ENCODE peak calls at places on chromosome 5, in six cellular contexts. One of them, this sample, is unnamed.

GRCh38 chr5:143456952-143457547 is 53.6 kb upstream of the NR3C1 start:
- DNase-seq in omental fat pad: no peak
- DNase-seq in upper lobe of left lung: no peak
- DNase-seq in GM10248: no peak
- DNase-seq in stomach: no peak
- DNase-seq in CD4-positive, alpha-beta T cell: no peak
- DNase-seq in this sample: no peak

GRCh38 chr5:173633304-173633703 is 16.9 kb upstream of the BOD1 start:
- DNase-seq in omental fat pad: no peak
- DNase-seq in upper lobe of left lung: no peak
- DNase-seq in GM10248: no peak
- DNase-seq in stomach: no peak
- DNase-seq in CD4-positive, alpha-beta T cell: no peak
- DNase-seq in this sample: no peak

GRCh38 chr5:1762878-1763547 is 36.6 kb downstream of the MRPL36 start:
- DNase-seq in omental fat pad: no peak
- DNase-seq in upper lobe of left lung: no peak
- DNase-seq in GM10248: no peak
- DNase-seq in stomach: peak; percentile 23
- DNase-seq in CD4-positive, alpha-beta T cell: no peak
- DNase-seq in this sample: no peak

GRCh38 chr5:127650022-127650421 is 1.1 kb downstream of the CTXN3 start:
- DNase-seq in omental fat pad: no peak
- DNase-seq in upper lobe of left lung: no peak
- DNase-seq in GM10248: no peak
- DNase-seq in stomach: no peak
- DNase-seq in CD4-positive, alpha-beta T cell: no peak
- DNase-seq in this sample: no peak

GRCh38 chr5:158716668-158717067 is 383.0 kb downstream of the EBF1 start:
- DNase-seq in omental fat pad: no peak
- DNase-seq in upper lobe of left lung: no peak
- DNase-seq in GM10248: no peak
- DNase-seq in stomach: no peak
- DNase-seq in CD4-positive, alpha-beta T cell: no peak
- DNase-seq in this sample: no peak

GRCh38 chr5:146986469-146986868 is 107.9 kb upstream of the PPP2R2B start:
- DNase-seq in omental fat pad: no peak
- DNase-seq in upper lobe of left lung: no peak
- DNase-seq in GM10248: no peak
- DNase-seq in stomach: no peak
- DNase-seq in CD4-positive, alpha-beta T cell: no peak
- DNase-seq in this sample: no peak

GRCh38 chr5:134603059-134603458 is 29.6 kb downstream of the SAR1B start:
- DNase-seq in omental fat pad: no peak
- DNase-seq in upper lobe of left lung: no peak
- DNase-seq in GM10248: no peak
- DNase-seq in stomach: no peak
- DNase-seq in CD4-positive, alpha-beta T cell: no peak
- DNase-seq in this sample: no peak

GRCh38 chr5:62542720-62543119 is 35.9 kb upstream of the LRRC70 start:
- DNase-seq in omental fat pad: no peak
- DNase-seq in upper lobe of left lung: no peak
- DNase-seq in GM10248: no peak
- DNase-seq in stomach: no peak
- DNase-seq in CD4-positive, alpha-beta T cell: no peak
- DNase-seq in this sample: no peak

GRCh38 chr5:82620957-82621600 is 342.9 kb upstream of the RPS23 start:
- DNase-seq in omental fat pad: no peak
- DNase-seq in upper lobe of left lung: no peak
- DNase-seq in GM10248: no peak
- DNase-seq in stomach: no peak
- DNase-seq in CD4-positive, alpha-beta T cell: no peak
- DNase-seq in this sample: no peak

GRCh38 chr5:78287833-78288232 is 6.7 kb downstream of the AP3B1 start:
- DNase-seq in omental fat pad: no peak
- DNase-seq in upper lobe of left lung: no peak
- DNase-seq in GM10248: no peak
- DNase-seq in stomach: no peak
- DNase-seq in CD4-positive, alpha-beta T cell: no peak
- DNase-seq in this sample: no peak

GRCh38 chr5:145347026-145347616 is 488.0 kb downstream of the PRELID2 start:
- DNase-seq in omental fat pad: no peak
- DNase-seq in upper lobe of left lung: no peak
- DNase-seq in GM10248: peak; percentile 7
- DNase-seq in stomach: no peak
- DNase-seq in CD4-positive, alpha-beta T cell: no peak
- DNase-seq in this sample: no peak

GRCh38 chr5:7897014-7897600 is 28.2 kb downstream of the MTRR start:
- DNase-seq in omental fat pad: no peak
- DNase-seq in upper lobe of left lung: no peak
- DNase-seq in GM10248: no peak
- DNase-seq in stomach: no peak
- DNase-seq in CD4-positive, alpha-beta T cell: no peak
- DNase-seq in this sample: no peak

GRCh38 chr5:17248999-17249634 is 31.7 kb downstream of the BASP1 start:
- DNase-seq in omental fat pad: no peak
- DNase-seq in upper lobe of left lung: no peak
- DNase-seq in GM10248: no peak
- DNase-seq in stomach: no peak
- DNase-seq in CD4-positive, alpha-beta T cell: no peak
- DNase-seq in this sample: no peak

GRCh38 chr5:59139695-59140094 is 556.8 kb downstream of the RAB3C start:
- DNase-seq in omental fat pad: no peak
- DNase-seq in upper lobe of left lung: no peak
- DNase-seq in GM10248: no peak
- DNase-seq in stomach: no peak
- DNase-seq in CD4-positive, alpha-beta T cell: no peak
- DNase-seq in this sample: no peak

GRCh38 chr5:16489322-16489791 is 23.8 kb upstream of the ZNF622 start:
- DNase-seq in omental fat pad: no peak
- DNase-seq in upper lobe of left lung: no peak
- DNase-seq in GM10248: no peak
- DNase-seq in stomach: no peak
- DNase-seq in CD4-positive, alpha-beta T cell: no peak
- DNase-seq in this sample: no peak

GRCh38 chr5:163612358-163613149 is 107.1 kb downstream of the MAT2B start:
- DNase-seq in omental fat pad: no peak
- DNase-seq in upper lobe of left lung: no peak
- DNase-seq in GM10248: no peak
- DNase-seq in stomach: no peak
- DNase-seq in CD4-positive, alpha-beta T cell: no peak
- DNase-seq in this sample: no peak

GRCh38 chr5:138448481-138449398 is 9.9 kb downstream of the REEP2 start:
- DNase-seq in omental fat pad: no peak
- DNase-seq in upper lobe of left lung: no peak
- DNase-seq in GM10248: no peak
- DNase-seq in stomach: no peak
- DNase-seq in CD4-positive, alpha-beta T cell: no peak
- DNase-seq in this sample: no peak

DNA sequence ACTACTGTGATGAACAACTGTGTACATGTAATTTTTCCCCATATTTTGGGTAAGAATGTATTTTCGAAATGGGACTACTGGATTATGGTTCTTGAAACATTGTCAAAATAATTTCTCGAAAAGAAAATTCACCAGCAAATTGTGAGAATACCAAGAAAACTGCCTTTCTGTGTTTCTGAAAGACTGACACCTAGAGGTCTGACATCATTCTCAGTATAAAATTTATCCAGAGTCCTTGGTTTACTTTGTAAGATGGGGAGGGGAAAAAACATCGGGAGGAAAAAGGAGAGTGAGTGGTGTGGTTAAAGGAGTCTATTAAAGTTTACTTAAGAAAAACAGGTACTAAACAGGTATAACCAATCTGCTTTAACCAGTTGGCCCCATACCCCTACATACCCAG is 149.2 kb downstream of the CEP120 start:
- DNase-seq in omental fat pad: no peak
- DNase-seq in upper lobe of left lung: no peak
- DNase-seq in GM10248: no peak
- DNase-seq in stomach: no peak
- DNase-seq in CD4-positive, alpha-beta T cell: no peak
- DNase-seq in this sample: no peak
- TF ChIP-seq CTCF in omental fat pad: no peak
- TF ChIP-seq CTCF in upper lobe of left lung: no peak
- TF ChIP-seq CTCF in GM10248: no peak
- TF ChIP-seq CTCF in stomach: no peak
- TF ChIP-seq CTCF in CD4-positive, alpha-beta T cell: no peak
- TF ChIP-seq CTCF in this sample: no peak

GRCh38 chr5:31984691-31985090 is 189.4 kb downstream of the GOLPH3 start:
- DNase-seq in omental fat pad: no peak
- DNase-seq in upper lobe of left lung: no peak
- DNase-seq in GM10248: no peak
- DNase-seq in stomach: no peak
- DNase-seq in CD4-positive, alpha-beta T cell: no peak
- DNase-seq in this sample: no peak

GRCh38 chr5:31990701-31991110 is 183.4 kb downstream of the GOLPH3 start:
- DNase-seq in omental fat pad: no peak
- DNase-seq in upper lobe of left lung: no peak
- DNase-seq in GM10248: no peak
- DNase-seq in stomach: no peak
- DNase-seq in CD4-positive, alpha-beta T cell: no peak
- DNase-seq in this sample: no peak

GRCh38 chr5:31986101-31986500 is 188.0 kb downstream of the GOLPH3 start:
- DNase-seq in omental fat pad: no peak
- DNase-seq in upper lobe of left lung: no peak
- DNase-seq in GM10248: no peak
- DNase-seq in stomach: no peak
- DNase-seq in CD4-positive, alpha-beta T cell: no peak
- DNase-seq in this sample: no peak

GRCh38 chr5:31990296-31990695 is 183.8 kb downstream of the GOLPH3 start:
- DNase-seq in omental fat pad: no peak
- DNase-seq in upper lobe of left lung: no peak
- DNase-seq in GM10248: no peak
- DNase-seq in stomach: no peak
- DNase-seq in CD4-positive, alpha-beta T cell: no peak
- DNase-seq in this sample: no peak

GRCh38 chr5:31987985-31988710 is 186.0 kb downstream of the GOLPH3 start:
- DNase-seq in omental fat pad: no peak
- DNase-seq in upper lobe of left lung: no peak
- DNase-seq in GM10248: no peak
- DNase-seq in stomach: no peak
- DNase-seq in CD4-positive, alpha-beta T cell: no peak
- DNase-seq in this sample: no peak
- TF ChIP-seq CTCF in omental fat pad: no peak
- TF ChIP-seq CTCF in upper lobe of left lung: no peak
- TF ChIP-seq CTCF in GM10248: no peak
- TF ChIP-seq CTCF in stomach: no peak
- TF ChIP-seq CTCF in CD4-positive, alpha-beta T cell: no peak
- TF ChIP-seq CTCF in this sample: no peak

GRCh38 chr5:177302354-177303110 is 987 bp downstream of the RAB24 start:
- DNase-seq in omental fat pad: no peak
- DNase-seq in upper lobe of left lung: no peak
- DNase-seq in GM10248: no peak
- DNase-seq in stomach: no peak
- DNase-seq in CD4-positive, alpha-beta T cell: no peak
- DNase-seq in this sample: no peak
- TF ChIP-seq CTCF in omental fat pad: no peak
- TF ChIP-seq CTCF in upper lobe of left lung: no peak
- TF ChIP-seq CTCF in GM10248: peak; percentile 19
- TF ChIP-seq CTCF in stomach: no peak
- TF ChIP-seq CTCF in CD4-positive, alpha-beta T cell: no peak
- TF ChIP-seq CTCF in this sample: no peak

GRCh38 chr5:112917453-112918005 is 4.5 kb downstream of the REEP5 start:
- DNase-seq in omental fat pad: no peak
- DNase-seq in upper lobe of left lung: no peak
- DNase-seq in GM10248: no peak
- DNase-seq in stomach: no peak
- DNase-seq in CD4-positive, alpha-beta T cell: no peak
- DNase-seq in this sample: no peak
- TF ChIP-seq CTCF in omental fat pad: no peak
- TF ChIP-seq CTCF in upper lobe of left lung: no peak
- TF ChIP-seq CTCF in GM10248: no peak
- TF ChIP-seq CTCF in stomach: no peak
- TF ChIP-seq CTCF in CD4-positive, alpha-beta T cell: peak; percentile 19
- TF ChIP-seq CTCF in this sample: no peak

DNA sequence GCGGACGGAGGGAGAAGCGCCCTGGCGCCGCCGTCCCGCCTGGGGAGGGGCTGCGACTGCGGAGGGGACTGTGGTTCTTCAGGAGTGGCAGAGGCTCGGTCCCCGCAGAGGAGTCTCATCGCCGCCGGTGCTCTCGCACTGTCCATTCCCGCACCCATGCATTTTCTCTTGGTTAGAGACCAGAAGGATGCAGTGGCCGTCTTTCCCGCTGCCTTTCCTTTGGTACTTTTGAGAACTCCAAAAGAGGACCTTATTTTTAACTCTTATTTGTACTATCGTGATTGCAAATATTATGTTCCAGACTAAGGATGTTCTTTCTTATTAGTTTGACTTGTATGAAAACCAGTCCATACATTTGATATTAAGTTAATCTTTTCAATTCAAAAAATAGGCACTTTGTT is 611 bp downstream of the ZFYVE16 start:
- DNase-seq in omental fat pad: no peak
- DNase-seq in upper lobe of left lung: no peak
- DNase-seq in GM10248: peak; percentile 59
- DNase-seq in stomach: peak; percentile 50
- DNase-seq in CD4-positive, alpha-beta T cell: no peak
- DNase-seq in this sample: no peak
- TF ChIP-seq CTCF in omental fat pad: no peak
- TF ChIP-seq CTCF in upper lobe of left lung: peak; percentile 62
- TF ChIP-seq CTCF in GM10248: no peak
- TF ChIP-seq CTCF in stomach: peak; percentile 38
- TF ChIP-seq CTCF in CD4-positive, alpha-beta T cell: no peak
- TF ChIP-seq CTCF in this sample: no peak

DNA sequence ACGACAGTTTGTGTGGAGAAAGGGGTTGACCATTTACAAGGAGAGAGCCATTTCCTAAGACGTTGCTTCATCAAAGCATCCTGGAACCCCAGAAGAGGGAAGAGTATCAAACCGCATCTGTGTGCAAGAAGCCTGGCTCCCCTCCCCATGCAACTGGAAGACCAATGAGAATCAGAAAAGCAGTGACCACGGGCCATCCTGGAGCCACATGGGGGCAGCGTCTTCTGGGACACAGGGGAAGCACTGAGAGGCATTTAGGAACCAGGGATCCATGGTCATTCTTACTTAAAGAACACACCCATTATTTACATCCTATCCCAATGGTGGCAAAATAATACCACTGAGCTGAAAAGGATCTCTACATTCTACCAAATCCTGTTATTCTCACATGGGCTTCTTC is 29.3 kb downstream of the SEMA5A start:
- DNase-seq in omental fat pad: no peak
- DNase-seq in upper lobe of left lung: no peak
- DNase-seq in GM10248: no peak
- DNase-seq in stomach: no peak
- DNase-seq in CD4-positive, alpha-beta T cell: no peak
- DNase-seq in this sample: no peak
- TF ChIP-seq CTCF in omental fat pad: no peak
- TF ChIP-seq CTCF in upper lobe of left lung: no peak
- TF ChIP-seq CTCF in GM10248: no peak
- TF ChIP-seq CTCF in stomach: no peak
- TF ChIP-seq CTCF in CD4-positive, alpha-beta T cell: no peak
- TF ChIP-seq CTCF in this sample: no peak

GRCh38 chr5:99453181-99453580 is 524.4 kb upstream of the CHD1 start:
- DNase-seq in omental fat pad: no peak
- DNase-seq in upper lobe of left lung: no peak
- DNase-seq in GM10248: no peak
- DNase-seq in stomach: no peak
- DNase-seq in CD4-positive, alpha-beta T cell: no peak
- DNase-seq in this sample: no peak
- TF ChIP-seq CTCF in omental fat pad: no peak
- TF ChIP-seq CTCF in upper lobe of left lung: no peak
- TF ChIP-seq CTCF in GM10248: no peak
- TF ChIP-seq CTCF in stomach: no peak
- TF ChIP-seq CTCF in CD4-positive, alpha-beta T cell: no peak
- TF ChIP-seq CTCF in this sample: no peak

GRCh38 chr5:23419115-23419514 is 88.3 kb upstream of the PRDM9 start:
- DNase-seq in omental fat pad: no peak
- DNase-seq in upper lobe of left lung: no peak
- DNase-seq in GM10248: no peak
- DNase-seq in stomach: no peak
- DNase-seq in CD4-positive, alpha-beta T cell: no peak
- DNase-seq in this sample: no peak
- TF ChIP-seq CTCF in omental fat pad: no peak
- TF ChIP-seq CTCF in upper lobe of left lung: no peak
- TF ChIP-seq CTCF in GM10248: no peak
- TF ChIP-seq CTCF in stomach: no peak
- TF ChIP-seq CTCF in CD4-positive, alpha-beta T cell: no peak
- TF ChIP-seq CTCF in this sample: no peak